ENCODE peak calls at places on chromosomes 11 and 22, in four cellular contexts. One of them, this sample, is unnamed.

GRCh38 chr22:47193606-47194316 is 431.3 kb downstream of the TBC1D22A start:
- DNase-seq in NCI-H82: no peak
- DNase-seq in activated naive CD4-positive, alpha-beta T cell: no peak
- DNase-seq in GM10248: no peak
- DNase-seq in this sample: no peak

GRCh38 chr11:57203359-57203758 is 21.6 kb downstream of the LRRC55 start:
- DNase-seq in NCI-H82: no peak
- DNase-seq in GM10248: no peak
- DNase-seq in activated naive CD4-positive, alpha-beta T cell: no peak
- DNase-seq in this sample: no peak

GRCh38 chr11:67558084-67558772 is 25.4 kb upstream of the GSTP1 start:
- DNase-seq in GM10248: peak; percentile 69
- DNase-seq in NCI-H82: no peak
- DNase-seq in activated naive CD4-positive, alpha-beta T cell: no peak
- DNase-seq in this sample: no peak

GRCh38 chr11:48095779-48096470 is 115.6 kb downstream of the PTPRJ start:
- DNase-seq in activated naive CD4-positive, alpha-beta T cell: no peak
- DNase-seq in GM10248: no peak
- DNase-seq in NCI-H82: no peak
- DNase-seq in this sample: no peak

GRCh38 chr11:117313103-117313502 is 3.0 kb downstream of the BACE1 start:
- DNase-seq in NCI-H82: no peak
- DNase-seq in activated naive CD4-positive, alpha-beta T cell: no peak
- DNase-seq in GM10248: no peak
- DNase-seq in this sample: no peak

GRCh38 chr11:17538731-17539130 is 5.5 kb downstream of the USH1C start:
- DNase-seq in NCI-H82: no peak
- DNase-seq in activated naive CD4-positive, alpha-beta T cell: no peak
- DNase-seq in GM10248: no peak
- DNase-seq in this sample: no peak

GRCh38 chr11:3130269-3131071 is 34.6 kb downstream of the OSBPL5 start:
- DNase-seq in activated naive CD4-positive, alpha-beta T cell: no peak
- DNase-seq in GM10248: no peak
- DNase-seq in NCI-H82: peak; percentile 8
- DNase-seq in this sample: peak; percentile 53

GRCh38 chr11:112932593-112932992 is 28.6 kb upstream of the NCAM1 start:
- DNase-seq in GM10248: no peak
- DNase-seq in NCI-H82: peak; percentile 3
- DNase-seq in activated naive CD4-positive, alpha-beta T cell: no peak
- DNase-seq in this sample: no peak

GRCh38 chr11:87712802-87713202 is 462.4 kb downstream of the RAB38 start:
- DNase-seq in NCI-H82: no peak
- DNase-seq in activated naive CD4-positive, alpha-beta T cell: no peak
- DNase-seq in GM10248: no peak
- DNase-seq in this sample: no peak

GRCh38 chr11:69465236-69466000 is 16.0 kb upstream of the LINC01488 start:
- DNase-seq in NCI-H82: no peak
- DNase-seq in activated naive CD4-positive, alpha-beta T cell: no peak
- DNase-seq in GM10248: no peak
- DNase-seq in this sample: no peak

GRCh38 chr11:36239636-36240035 is 49.6 kb downstream of the COMMD9 start:
- DNase-seq in GM10248: no peak
- DNase-seq in activated naive CD4-positive, alpha-beta T cell: no peak
- DNase-seq in NCI-H82: no peak
- DNase-seq in this sample: no peak

GRCh38 chr11:121482231-121483129 is 29.7 kb upstream of the SORL1-AS1 start:
- DNase-seq in NCI-H82: no peak
- DNase-seq in GM10248: peak; percentile 51
- DNase-seq in activated naive CD4-positive, alpha-beta T cell: no peak
- DNase-seq in this sample: peak; percentile 82

GRCh38 chr11:86547727-86548126 is 124.7 kb downstream of the ME3 start:
- DNase-seq in NCI-H82: no peak
- DNase-seq in GM10248: no peak
- DNase-seq in activated naive CD4-positive, alpha-beta T cell: no peak
- DNase-seq in this sample: no peak

GRCh38 chr11:121295246-121296007 is 2.9 kb downstream of the SC5D start:
- DNase-seq in NCI-H82: no peak
- DNase-seq in GM10248: no peak
- DNase-seq in activated naive CD4-positive, alpha-beta T cell: no peak
- DNase-seq in this sample: no peak

GRCh38 chr11:44886765-44887164 is 63.9 kb downstream of the TP53I11 start:
- DNase-seq in NCI-H82: no peak
- DNase-seq in activated naive CD4-positive, alpha-beta T cell: no peak
- DNase-seq in GM10248: no peak
- DNase-seq in this sample: no peak

GRCh38 chr11:78414321-78415051 is 3.1 kb downstream of the GAB2 start:
- DNase-seq in GM10248: no peak
- DNase-seq in activated naive CD4-positive, alpha-beta T cell: no peak
- DNase-seq in NCI-H82: peak; percentile 26
- DNase-seq in this sample: no peak

GRCh38 chr11:62931501-62932278 is 10.5 kb upstream of the CHRM1 start:
- DNase-seq in activated naive CD4-positive, alpha-beta T cell: no peak
- DNase-seq in NCI-H82: peak; percentile 22
- DNase-seq in GM10248: no peak
- DNase-seq in this sample: no peak

GRCh38 chr11:130088217-130088616 is 18.5 kb downstream of the APLP2 start:
- DNase-seq in GM10248: no peak
- DNase-seq in activated naive CD4-positive, alpha-beta T cell: no peak
- DNase-seq in NCI-H82: no peak
- DNase-seq in this sample: no peak

GRCh38 chr22:44143117-44143495 is 37.6 kb upstream of the PARVG start:
- DNase-seq in activated naive CD4-positive, alpha-beta T cell: no peak
- DNase-seq in GM10248: no peak
- DNase-seq in NCI-H82: no peak
- DNase-seq in this sample: no peak

GRCh38 chr11:15229069-15229468 is 114.3 kb downstream of the INSC start:
- DNase-seq in GM10248: no peak
- DNase-seq in activated naive CD4-positive, alpha-beta T cell: no peak
- DNase-seq in NCI-H82: no peak
- DNase-seq in this sample: no peak

GRCh38 chr22:45526768-45527360 is 24.2 kb downstream of the FBLN1 start:
- DNase-seq in activated naive CD4-positive, alpha-beta T cell: no peak
- DNase-seq in GM10248: no peak
- DNase-seq in NCI-H82: no peak
- DNase-seq in this sample: no peak

GRCh38 chr11:46247664-46248063 is 29.8 kb upstream of the CREB3L1 start:
- DNase-seq in activated naive CD4-positive, alpha-beta T cell: no peak
- DNase-seq in NCI-H82: peak; percentile 70
- DNase-seq in GM10248: peak; percentile 61
- DNase-seq in this sample: peak; percentile 74

GRCh38 chr11:75265851-75266531 is 25.4 kb downstream of the TPBGL start:
- DNase-seq in activated naive CD4-positive, alpha-beta T cell: no peak
- DNase-seq in NCI-H82: no peak
- DNase-seq in GM10248: no peak
- DNase-seq in this sample: no peak

GRCh38 chr11:87036756-87037449 is 831 bp upstream of the TMEM135 start:
- DNase-seq in GM10248: peak; percentile 19
- DNase-seq in activated naive CD4-positive, alpha-beta T cell: no peak
- DNase-seq in NCI-H82: no peak
- DNase-seq in this sample: no peak

GRCh38 chr11:67584205-67584880 is 731 bp downstream of the GSTP1 start:
- DNase-seq in activated naive CD4-positive, alpha-beta T cell: no peak
- DNase-seq in GM10248: peak; percentile 41
- DNase-seq in NCI-H82: peak; percentile 30
- DNase-seq in this sample: no peak

GRCh38 chr22:48714231-48714630 is 1113.4 kb downstream of the BRD1 start:
- DNase-seq in activated naive CD4-positive, alpha-beta T cell: no peak
- DNase-seq in NCI-H82: no peak
- DNase-seq in GM10248: no peak
- DNase-seq in this sample: no peak

GRCh38 chr11:468493-468892 is 18.4 kb downstream of the PTDSS2 start:
- DNase-seq in NCI-H82: peak; percentile 35
- DNase-seq in activated naive CD4-positive, alpha-beta T cell: no peak
- DNase-seq in GM10248: no peak
- DNase-seq in this sample: no peak

GRCh38 chr11:75592699-75593098 is 30.6 kb downstream of the SERPINH1 start:
- DNase-seq in activated naive CD4-positive, alpha-beta T cell: no peak
- DNase-seq in GM10248: no peak
- DNase-seq in NCI-H82: no peak
- DNase-seq in this sample: no peak

GRCh38 chr11:65430406-65431217 is 8.0 kb downstream of the NEAT1 start:
- DNase-seq in GM10248: no peak
- DNase-seq in activated naive CD4-positive, alpha-beta T cell: no peak
- DNase-seq in NCI-H82: no peak
- DNase-seq in this sample: no peak

GRCh38 chr11:102421262-102421661 is 31.3 kb downstream of the TMEM123 start:
- DNase-seq in NCI-H82: peak; percentile 76
- DNase-seq in GM10248: no peak
- DNase-seq in activated naive CD4-positive, alpha-beta T cell: no peak
- DNase-seq in this sample: no peak

GRCh38 chr22:36998620-36999351 is 20.5 kb downstream of the TST start:
- DNase-seq in activated naive CD4-positive, alpha-beta T cell: no peak
- DNase-seq in NCI-H82: no peak
- DNase-seq in GM10248: no peak
- DNase-seq in this sample: no peak